ENCODE peak calls at places on chromosomes 1 and 21, in seven cellular contexts. One of them, this sample, is unnamed. For H3K4me1, the result is how much of the 10 kb centered on the place peaks cover.

GRCh38 chr1:9890224-9890731 is 19.8 kb downstream of the CTNNBIP1 start:
- DNase-seq in esophagus squamous epithelium: no peak
- DNase-seq in naive thymus-derived CD4-positive, alpha-beta T cell: no peak
- DNase-seq in left lung: no peak
- DNase-seq in psoas muscle: peak
- DNase-seq in foreskin keratinocyte: peak
- DNase-seq in heart left ventricle: peak
- DNase-seq in this sample: no peak

GRCh38 chr1:16145030-16145987 is 10.6 kb downstream of the EPHA2 start:
- DNase-seq in esophagus squamous epithelium: no peak
- DNase-seq in naive thymus-derived CD4-positive, alpha-beta T cell: no peak
- DNase-seq in left lung: peak
- DNase-seq in psoas muscle: peak
- DNase-seq in foreskin keratinocyte: peak
- DNase-seq in heart left ventricle: peak
- DNase-seq in this sample: no peak

GRCh38 chr21:31476551-31477120 is 132.6 kb upstream of the TIAM1 start:
- DNase-seq in esophagus squamous epithelium: no peak
- DNase-seq in naive thymus-derived CD4-positive, alpha-beta T cell: no peak
- DNase-seq in left lung: no peak
- DNase-seq in psoas muscle: no peak
- DNase-seq in foreskin keratinocyte: no peak
- DNase-seq in heart left ventricle: no peak
- DNase-seq in this sample: no peak

GRCh38 chr1:30085814-30086770 is 637.3 kb downstream of the MATN1 start:
- DNase-seq in esophagus squamous epithelium: no peak
- DNase-seq in naive thymus-derived CD4-positive, alpha-beta T cell: no peak
- DNase-seq in left lung: no peak
- DNase-seq in psoas muscle: peak
- DNase-seq in foreskin keratinocyte: no peak
- DNase-seq in heart left ventricle: peak
- DNase-seq in this sample: no peak

GRCh38 chr1:113542221-113542701 is 151.9 kb downstream of the MAGI3 start:
- DNase-seq in esophagus squamous epithelium: no peak
- DNase-seq in naive thymus-derived CD4-positive, alpha-beta T cell: no peak
- DNase-seq in left lung: no peak
- DNase-seq in psoas muscle: no peak
- DNase-seq in foreskin keratinocyte: peak
- DNase-seq in heart left ventricle: no peak
- DNase-seq in this sample: no peak

GRCh38 chr1:19762175-19762779 is 37.4 kb downstream of the TMCO4 start:
- DNase-seq in esophagus squamous epithelium: no peak
- DNase-seq in naive thymus-derived CD4-positive, alpha-beta T cell: no peak
- DNase-seq in left lung: no peak
- DNase-seq in psoas muscle: no peak
- DNase-seq in foreskin keratinocyte: no peak
- DNase-seq in heart left ventricle: no peak
- DNase-seq in this sample: no peak

GRCh38 chr1:53070621-53071020 is 8.6 kb downstream of the PODN start:
- DNase-seq in esophagus squamous epithelium: no peak
- DNase-seq in naive thymus-derived CD4-positive, alpha-beta T cell: no peak
- DNase-seq in left lung: peak
- DNase-seq in psoas muscle: peak
- DNase-seq in foreskin keratinocyte: no peak
- DNase-seq in heart left ventricle: no peak
- DNase-seq in this sample: peak

GRCh38 chr1:3651011-3651938 is 1.0 kb upstream of the TP73 start:
- DNase-seq in esophagus squamous epithelium: no peak
- DNase-seq in naive thymus-derived CD4-positive, alpha-beta T cell: no peak
- DNase-seq in left lung: peak
- DNase-seq in psoas muscle: no peak
- DNase-seq in foreskin keratinocyte: no peak
- DNase-seq in heart left ventricle: no peak
- DNase-seq in this sample: no peak

GRCh38 chr1:60857851-60858250 is 224.5 kb upstream of the NFIA start:
- DNase-seq in esophagus squamous epithelium: no peak
- DNase-seq in naive thymus-derived CD4-positive, alpha-beta T cell: no peak
- DNase-seq in left lung: no peak
- DNase-seq in psoas muscle: no peak
- DNase-seq in foreskin keratinocyte: no peak
- DNase-seq in heart left ventricle: no peak
- DNase-seq in this sample: no peak

GRCh38 chr1:178544531-178544930 is 31.6 kb downstream of the TEX35 start:
- DNase-seq in esophagus squamous epithelium: no peak
- DNase-seq in naive thymus-derived CD4-positive, alpha-beta T cell: no peak
- DNase-seq in left lung: no peak
- DNase-seq in psoas muscle: no peak
- DNase-seq in foreskin keratinocyte: peak
- DNase-seq in heart left ventricle: no peak
- DNase-seq in this sample: no peak

GRCh38 chr1:165925498-165926079 is 98.2 kb downstream of the UCK2 start:
- DNase-seq in esophagus squamous epithelium: no peak
- DNase-seq in naive thymus-derived CD4-positive, alpha-beta T cell: no peak
- DNase-seq in left lung: no peak
- DNase-seq in psoas muscle: no peak
- DNase-seq in foreskin keratinocyte: no peak
- DNase-seq in heart left ventricle: no peak
- DNase-seq in this sample: no peak

GRCh38 chr1:216925962-216926361 is 202.7 kb upstream of the ESRRG start:
- DNase-seq in esophagus squamous epithelium: no peak
- DNase-seq in naive thymus-derived CD4-positive, alpha-beta T cell: no peak
- DNase-seq in left lung: no peak
- DNase-seq in psoas muscle: no peak
- DNase-seq in foreskin keratinocyte: no peak
- DNase-seq in heart left ventricle: no peak
- DNase-seq in this sample: no peak

GRCh38 chr1:214541206-214541605 is 10.2 kb downstream of the PTPN14 start:
- DNase-seq in esophagus squamous epithelium: no peak
- DNase-seq in naive thymus-derived CD4-positive, alpha-beta T cell: no peak
- DNase-seq in left lung: no peak
- DNase-seq in psoas muscle: no peak
- DNase-seq in foreskin keratinocyte: no peak
- DNase-seq in heart left ventricle: no peak
- DNase-seq in this sample: no peak

GRCh38 chr1:201295346-201295745 is 12.0 kb downstream of the PKP1 start:
- DNase-seq in esophagus squamous epithelium: no peak
- DNase-seq in naive thymus-derived CD4-positive, alpha-beta T cell: no peak
- DNase-seq in left lung: no peak
- DNase-seq in psoas muscle: no peak
- DNase-seq in foreskin keratinocyte: no peak
- DNase-seq in heart left ventricle: no peak
- DNase-seq in this sample: no peak

GRCh38 chr1:168465942-168466702 is 77.7 kb downstream of the XCL2 start:
- DNase-seq in esophagus squamous epithelium: no peak
- DNase-seq in naive thymus-derived CD4-positive, alpha-beta T cell: no peak
- DNase-seq in left lung: no peak
- DNase-seq in psoas muscle: peak
- DNase-seq in foreskin keratinocyte: peak
- DNase-seq in heart left ventricle: peak
- DNase-seq in this sample: no peak

GRCh38 chr1:42739753-42740700 is at the start of gene CLDN19:
- DNase-seq in esophagus squamous epithelium: no peak
- DNase-seq in naive thymus-derived CD4-positive, alpha-beta T cell: no peak
- DNase-seq in left lung: no peak
- DNase-seq in psoas muscle: no peak
- DNase-seq in foreskin keratinocyte: no peak
- DNase-seq in heart left ventricle: no peak
- DNase-seq in this sample: no peak

GRCh38 chr1:36514501-36514900 is 31.8 kb upstream of the CSF3R start:
- DNase-seq in esophagus squamous epithelium: no peak
- DNase-seq in naive thymus-derived CD4-positive, alpha-beta T cell: no peak
- DNase-seq in left lung: no peak
- DNase-seq in psoas muscle: no peak
- DNase-seq in foreskin keratinocyte: no peak
- DNase-seq in heart left ventricle: no peak
- DNase-seq in this sample: no peak

GRCh38 chr1:83905315-83905907 is 93.5 kb downstream of the TTLL7 start:
- DNase-seq in esophagus squamous epithelium: no peak
- DNase-seq in naive thymus-derived CD4-positive, alpha-beta T cell: no peak
- DNase-seq in left lung: no peak
- DNase-seq in psoas muscle: no peak
- DNase-seq in foreskin keratinocyte: no peak
- DNase-seq in heart left ventricle: no peak
- DNase-seq in this sample: no peak

GRCh38 chr1:30191154-30191702 is 532.2 kb downstream of the MATN1 start:
- DNase-seq in esophagus squamous epithelium: no peak
- DNase-seq in naive thymus-derived CD4-positive, alpha-beta T cell: no peak
- DNase-seq in left lung: no peak
- DNase-seq in psoas muscle: peak
- DNase-seq in foreskin keratinocyte: peak
- DNase-seq in heart left ventricle: no peak
- DNase-seq in this sample: peak

GRCh38 chr1:26017606-26018005 is 4.0 kb upstream of the EXTL1 start:
- DNase-seq in esophagus squamous epithelium: no peak
- DNase-seq in naive thymus-derived CD4-positive, alpha-beta T cell: no peak
- DNase-seq in left lung: no peak
- DNase-seq in psoas muscle: no peak
- DNase-seq in foreskin keratinocyte: no peak
- DNase-seq in heart left ventricle: peak
- DNase-seq in this sample: no peak

GRCh38 chr1:213260322-213261075 is 209.5 kb downstream of the RPS6KC1 start:
- DNase-seq in esophagus squamous epithelium: no peak
- DNase-seq in naive thymus-derived CD4-positive, alpha-beta T cell: no peak
- DNase-seq in left lung: no peak
- DNase-seq in psoas muscle: no peak
- DNase-seq in foreskin keratinocyte: no peak
- DNase-seq in heart left ventricle: no peak
- DNase-seq in this sample: no peak

GRCh38 chr21:37223804-37224345 is 43.3 kb downstream of the VPS26C start:
- DNase-seq in esophagus squamous epithelium: no peak
- DNase-seq in naive thymus-derived CD4-positive, alpha-beta T cell: no peak
- DNase-seq in left lung: no peak
- DNase-seq in psoas muscle: no peak
- DNase-seq in foreskin keratinocyte: no peak
- DNase-seq in heart left ventricle: no peak
- DNase-seq in this sample: no peak
- H3K4me1 ChIP-seq in esophagus squamous epithelium: under half
- H3K4me1 ChIP-seq in naive thymus-derived CD4-positive, alpha-beta T cell: under half
- H3K4me1 ChIP-seq in left lung: under half
- H3K4me1 ChIP-seq in psoas muscle: under half
- H3K4me1 ChIP-seq in foreskin keratinocyte: under half
- H3K4me1 ChIP-seq in heart left ventricle: under half
- H3K4me1 ChIP-seq in this sample: under half

GRCh38 chr1:22075718-22076117 is 23.2 kb downstream of the CDC42 start:
- DNase-seq in esophagus squamous epithelium: no peak
- DNase-seq in naive thymus-derived CD4-positive, alpha-beta T cell: no peak
- DNase-seq in left lung: no peak
- DNase-seq in psoas muscle: no peak
- DNase-seq in foreskin keratinocyte: no peak
- DNase-seq in heart left ventricle: no peak
- DNase-seq in this sample: no peak

GRCh38 chr1:22077728-22078127 is 25.2 kb downstream of the CDC42 start:
- DNase-seq in esophagus squamous epithelium: no peak
- DNase-seq in naive thymus-derived CD4-positive, alpha-beta T cell: no peak
- DNase-seq in left lung: no peak
- DNase-seq in psoas muscle: no peak
- DNase-seq in foreskin keratinocyte: no peak
- DNase-seq in heart left ventricle: no peak
- DNase-seq in this sample: no peak

GRCh38 chr1:22076346-22076745 is 23.8 kb downstream of the CDC42 start:
- DNase-seq in esophagus squamous epithelium: no peak
- DNase-seq in naive thymus-derived CD4-positive, alpha-beta T cell: no peak
- DNase-seq in left lung: no peak
- DNase-seq in psoas muscle: no peak
- DNase-seq in foreskin keratinocyte: no peak
- DNase-seq in heart left ventricle: no peak
- DNase-seq in this sample: no peak

GRCh38 chr1:22078133-22078532 is 25.6 kb downstream of the CDC42 start:
- DNase-seq in esophagus squamous epithelium: no peak
- DNase-seq in naive thymus-derived CD4-positive, alpha-beta T cell: no peak
- DNase-seq in left lung: no peak
- DNase-seq in psoas muscle: no peak
- DNase-seq in foreskin keratinocyte: no peak
- DNase-seq in heart left ventricle: no peak
- DNase-seq in this sample: no peak

DNA sequence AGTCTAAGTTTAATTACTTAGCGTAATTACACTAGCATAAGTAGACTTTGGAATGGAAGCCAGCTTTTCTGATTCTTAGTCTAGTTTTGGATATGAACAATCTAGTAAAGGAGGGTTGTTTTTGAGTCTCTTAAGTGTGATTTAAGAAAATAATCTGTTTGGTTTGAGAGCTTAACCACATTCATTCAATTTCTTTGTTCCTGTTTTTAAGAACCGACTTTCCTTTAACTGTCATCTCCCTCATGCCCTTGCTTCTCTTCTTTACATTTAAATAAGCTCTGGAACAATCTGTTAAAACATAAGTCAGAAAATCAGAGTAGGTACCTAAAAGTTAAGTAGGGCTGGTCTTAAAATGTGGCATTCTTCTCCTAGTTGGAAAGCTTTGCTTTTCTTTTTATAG is 27.7 kb downstream of the CDC42 start:
- DNase-seq in esophagus squamous epithelium: no peak
- DNase-seq in naive thymus-derived CD4-positive, alpha-beta T cell: no peak
- DNase-seq in left lung: no peak
- DNase-seq in psoas muscle: no peak
- DNase-seq in foreskin keratinocyte: no peak
- DNase-seq in heart left ventricle: no peak
- DNase-seq in this sample: no peak
- H3K4me1 ChIP-seq in esophagus squamous epithelium: under half
- H3K4me1 ChIP-seq in naive thymus-derived CD4-positive, alpha-beta T cell: half or more
- H3K4me1 ChIP-seq in left lung: under half
- H3K4me1 ChIP-seq in psoas muscle: under half
- H3K4me1 ChIP-seq in foreskin keratinocyte: under half
- H3K4me1 ChIP-seq in heart left ventricle: half or more
- H3K4me1 ChIP-seq in this sample: half or more

GRCh38 chr1:191590578-191590977 is 567.7 kb upstream of the RGS18 start:
- DNase-seq in esophagus squamous epithelium: no peak
- DNase-seq in naive thymus-derived CD4-positive, alpha-beta T cell: no peak
- DNase-seq in left lung: no peak
- DNase-seq in psoas muscle: no peak
- DNase-seq in foreskin keratinocyte: no peak
- DNase-seq in heart left ventricle: no peak
- DNase-seq in this sample: no peak
- H3K4me1 ChIP-seq in esophagus squamous epithelium: under half
- H3K4me1 ChIP-seq in naive thymus-derived CD4-positive, alpha-beta T cell: under half
- H3K4me1 ChIP-seq in left lung: under half
- H3K4me1 ChIP-seq in psoas muscle: under half
- H3K4me1 ChIP-seq in foreskin keratinocyte: under half
- H3K4me1 ChIP-seq in heart left ventricle: under half
- H3K4me1 ChIP-seq in this sample: under half

DNA sequence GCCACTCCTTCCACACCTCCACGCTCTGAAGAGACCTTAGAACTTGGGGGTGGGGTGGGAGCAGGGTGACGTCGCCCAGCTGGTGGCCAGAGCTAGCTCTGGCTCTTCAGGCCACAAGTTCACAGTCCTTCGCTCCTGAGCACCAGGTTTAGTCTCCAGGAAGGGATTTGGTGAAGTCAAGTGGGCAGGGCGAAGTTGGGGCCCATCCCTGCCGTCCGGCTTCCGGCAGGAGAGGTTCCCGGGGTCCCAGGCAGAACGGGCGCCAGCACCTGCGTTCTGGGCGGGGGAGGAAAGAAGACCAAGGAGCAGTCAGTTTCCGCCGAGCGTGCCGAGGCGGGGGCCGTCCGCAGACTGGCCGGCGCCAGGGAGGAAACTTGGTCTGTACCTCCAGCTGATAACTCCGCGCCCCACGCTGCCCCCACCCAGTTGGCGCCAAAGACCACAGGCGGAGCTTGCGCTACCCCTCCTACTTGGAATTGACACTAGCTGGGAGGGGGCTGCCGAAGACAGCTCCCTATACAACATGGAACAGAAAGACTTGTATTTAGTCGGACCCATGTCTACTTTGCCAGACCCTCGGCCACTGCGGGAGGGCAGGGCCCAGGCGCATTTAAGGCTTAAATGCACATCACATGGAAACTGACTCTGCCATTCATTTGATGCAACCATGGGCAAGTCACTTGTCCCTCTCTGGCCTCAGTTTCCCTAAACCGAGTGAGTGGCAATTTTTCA is 995 bp downstream of the ID3 start:
- DNase-seq in esophagus squamous epithelium: no peak
- DNase-seq in naive thymus-derived CD4-positive, alpha-beta T cell: no peak
- DNase-seq in left lung: peak
- DNase-seq in psoas muscle: peak
- DNase-seq in foreskin keratinocyte: peak
- DNase-seq in heart left ventricle: peak
- DNase-seq in this sample: no peak
- H3K4me1 ChIP-seq in esophagus squamous epithelium: under half
- H3K4me1 ChIP-seq in naive thymus-derived CD4-positive, alpha-beta T cell: half or more
- H3K4me1 ChIP-seq in left lung: half or more
- H3K4me1 ChIP-seq in psoas muscle: under half
- H3K4me1 ChIP-seq in foreskin keratinocyte: under half
- H3K4me1 ChIP-seq in heart left ventricle: half or more
- H3K4me1 ChIP-seq in this sample: half or more

This sample was measured in tibial nerve.